ENCODE peak calls at places on chromosomes 12 and 14, in five cellular contexts. One of them, this sample, is unnamed.

GRCh38 chr14:71533396-71533795 is 398.8 kb upstream of the RGS6 start:
- DNase-seq in uterus: no peak
- DNase-seq in upper lobe of right lung: no peak
- DNase-seq in astrocyte of the spinal cord: peak
- DNase-seq in fibroblast of the aortic adventitia: peak
- DNase-seq in this sample: no peak

GRCh38 chr12:112844814-112845565 is 53.4 kb downstream of the RPH3A start:
- DNase-seq in uterus: no peak
- DNase-seq in upper lobe of right lung: no peak
- DNase-seq in astrocyte of the spinal cord: no peak
- DNase-seq in fibroblast of the aortic adventitia: no peak
- DNase-seq in this sample: no peak

GRCh38 chr12:80979821-80980220 is 42.1 kb upstream of the LIN7A start:
- DNase-seq in uterus: no peak
- DNase-seq in upper lobe of right lung: no peak
- DNase-seq in astrocyte of the spinal cord: no peak
- DNase-seq in fibroblast of the aortic adventitia: no peak
- DNase-seq in this sample: no peak

GRCh38 chr14:100619382-100620305 is 32.4 kb upstream of the BEGAIN start:
- DNase-seq in uterus: no peak
- DNase-seq in upper lobe of right lung: peak
- DNase-seq in astrocyte of the spinal cord: no peak
- DNase-seq in fibroblast of the aortic adventitia: no peak
- DNase-seq in this sample: no peak

GRCh38 chr14:91509083-91509877 is 830 bp downstream of the PPP4R3A start:
- DNase-seq in uterus: peak
- DNase-seq in upper lobe of right lung: peak
- DNase-seq in astrocyte of the spinal cord: no peak
- DNase-seq in fibroblast of the aortic adventitia: peak
- DNase-seq in this sample: peak

GRCh38 chr12:104736307-104736706 is 221.8 kb downstream of the SLC41A2 start:
- DNase-seq in uterus: no peak
- DNase-seq in upper lobe of right lung: no peak
- DNase-seq in astrocyte of the spinal cord: peak
- DNase-seq in fibroblast of the aortic adventitia: peak
- DNase-seq in this sample: no peak

GRCh38 chr14:97723834-97724770 is 926.9 kb downstream of the VRK1 start:
- DNase-seq in uterus: no peak
- DNase-seq in upper lobe of right lung: no peak
- DNase-seq in astrocyte of the spinal cord: no peak
- DNase-seq in fibroblast of the aortic adventitia: no peak
- DNase-seq in this sample: no peak

GRCh38 chr12:121227294-121227693 is 17.4 kb downstream of the P2RX4 start:
- DNase-seq in uterus: no peak
- DNase-seq in upper lobe of right lung: peak
- DNase-seq in astrocyte of the spinal cord: no peak
- DNase-seq in fibroblast of the aortic adventitia: no peak
- DNase-seq in this sample: peak

GRCh38 chr14:56099081-56099797 is 19.0 kb upstream of the PELI2 start:
- DNase-seq in uterus: no peak
- DNase-seq in upper lobe of right lung: no peak
- DNase-seq in astrocyte of the spinal cord: no peak
- DNase-seq in fibroblast of the aortic adventitia: peak
- DNase-seq in this sample: no peak

GRCh38 chr12:53844989-53845836 is 93.4 kb upstream of the HOXC13 start:
- DNase-seq in uterus: no peak
- DNase-seq in upper lobe of right lung: no peak
- DNase-seq in astrocyte of the spinal cord: no peak
- DNase-seq in fibroblast of the aortic adventitia: peak
- DNase-seq in this sample: no peak

GRCh38 chr14:105305350-105305749 is 4.5 kb upstream of the BRF1 start:
- DNase-seq in uterus: no peak
- DNase-seq in upper lobe of right lung: no peak
- DNase-seq in astrocyte of the spinal cord: no peak
- DNase-seq in fibroblast of the aortic adventitia: no peak
- DNase-seq in this sample: no peak

GRCh38 chr12:57896437-57897201 is 44.7 kb upstream of the ATP23 start:
- DNase-seq in uterus: peak
- DNase-seq in upper lobe of right lung: peak
- DNase-seq in astrocyte of the spinal cord: peak
- DNase-seq in fibroblast of the aortic adventitia: peak
- DNase-seq in this sample: no peak

GRCh38 chr12:60148109-60148508 is 552.3 kb downstream of the SLC16A7 start:
- DNase-seq in uterus: no peak
- DNase-seq in upper lobe of right lung: no peak
- DNase-seq in astrocyte of the spinal cord: peak
- DNase-seq in fibroblast of the aortic adventitia: peak
- DNase-seq in this sample: no peak

GRCh38 chr14:105537580-105538474 is 11.4 kb downstream of the TMEM121 start:
- DNase-seq in uterus: peak
- DNase-seq in upper lobe of right lung: peak
- DNase-seq in astrocyte of the spinal cord: no peak
- DNase-seq in fibroblast of the aortic adventitia: no peak
- DNase-seq in this sample: peak

GRCh38 chr14:100336618-100337530 is 13.7 kb downstream of the SLC25A47 start:
- DNase-seq in uterus: peak
- DNase-seq in upper lobe of right lung: peak
- DNase-seq in astrocyte of the spinal cord: no peak
- DNase-seq in fibroblast of the aortic adventitia: no peak
- DNase-seq in this sample: peak

GRCh38 chr12:126510630-126511029 is 1445.4 kb downstream of the AACS start:
- DNase-seq in uterus: no peak
- DNase-seq in upper lobe of right lung: no peak
- DNase-seq in astrocyte of the spinal cord: no peak
- DNase-seq in fibroblast of the aortic adventitia: no peak
- DNase-seq in this sample: no peak

GRCh38 chr12:105773501-105773900 is 365.3 kb downstream of the NUAK1 start:
- DNase-seq in uterus: peak
- DNase-seq in upper lobe of right lung: no peak
- DNase-seq in astrocyte of the spinal cord: no peak
- DNase-seq in fibroblast of the aortic adventitia: no peak
- DNase-seq in this sample: no peak

GRCh38 chr14:103067231-103067954 is 10.0 kb upstream of the CDC42BPB start:
- DNase-seq in uterus: no peak
- DNase-seq in upper lobe of right lung: no peak
- DNase-seq in astrocyte of the spinal cord: no peak
- DNase-seq in fibroblast of the aortic adventitia: peak
- DNase-seq in this sample: no peak
- TF ChIP-seq CTCF in uterus: no peak
- TF ChIP-seq CTCF in upper lobe of right lung: no peak
- TF ChIP-seq CTCF in astrocyte of the spinal cord: no peak
- TF ChIP-seq CTCF in fibroblast of the aortic adventitia: no peak
- TF ChIP-seq CTCF in this sample: no peak

GRCh38 chr14:30445852-30446251 is 113.1 kb upstream of the G2E3 start:
- DNase-seq in uterus: no peak
- DNase-seq in upper lobe of right lung: no peak
- DNase-seq in astrocyte of the spinal cord: no peak
- DNase-seq in fibroblast of the aortic adventitia: no peak
- DNase-seq in this sample: no peak

GRCh38 chr14:30444451-30444850 is 114.5 kb upstream of the G2E3 start:
- DNase-seq in uterus: no peak
- DNase-seq in upper lobe of right lung: no peak
- DNase-seq in astrocyte of the spinal cord: no peak
- DNase-seq in fibroblast of the aortic adventitia: no peak
- DNase-seq in this sample: no peak

GRCh38 chr14:30445394-30445793 is 113.6 kb upstream of the G2E3 start:
- DNase-seq in uterus: no peak
- DNase-seq in upper lobe of right lung: no peak
- DNase-seq in astrocyte of the spinal cord: no peak
- DNase-seq in fibroblast of the aortic adventitia: no peak
- DNase-seq in this sample: no peak

GRCh38 chr14:30440986-30441385 is 118.0 kb upstream of the G2E3 start:
- DNase-seq in uterus: no peak
- DNase-seq in upper lobe of right lung: no peak
- DNase-seq in astrocyte of the spinal cord: no peak
- DNase-seq in fibroblast of the aortic adventitia: no peak
- DNase-seq in this sample: no peak

GRCh38 chr14:30443368-30444007 is 115.5 kb upstream of the G2E3 start:
- DNase-seq in uterus: no peak
- DNase-seq in upper lobe of right lung: no peak
- DNase-seq in astrocyte of the spinal cord: peak
- DNase-seq in fibroblast of the aortic adventitia: peak
- DNase-seq in this sample: peak
- TF ChIP-seq CTCF in uterus: no peak
- TF ChIP-seq CTCF in upper lobe of right lung: peak
- TF ChIP-seq CTCF in astrocyte of the spinal cord: peak
- TF ChIP-seq CTCF in fibroblast of the aortic adventitia: peak
- TF ChIP-seq CTCF in this sample: peak

GRCh38 chr14:76708028-76708427 is 53.2 kb upstream of the VASH1 start:
- DNase-seq in uterus: no peak
- DNase-seq in upper lobe of right lung: no peak
- DNase-seq in astrocyte of the spinal cord: no peak
- DNase-seq in fibroblast of the aortic adventitia: no peak
- DNase-seq in this sample: no peak

GRCh38 chr14:76715102-76715926 is 46.0 kb upstream of the VASH1 start:
- DNase-seq in uterus: no peak
- DNase-seq in upper lobe of right lung: no peak
- DNase-seq in astrocyte of the spinal cord: no peak
- DNase-seq in fibroblast of the aortic adventitia: peak
- DNase-seq in this sample: no peak

GRCh38 chr14:76706811-76707210 is 54.5 kb upstream of the VASH1 start:
- DNase-seq in uterus: no peak
- DNase-seq in upper lobe of right lung: no peak
- DNase-seq in astrocyte of the spinal cord: no peak
- DNase-seq in fibroblast of the aortic adventitia: no peak
- DNase-seq in this sample: no peak

GRCh38 chr14:76708771-76709170 is 52.5 kb upstream of the VASH1 start:
- DNase-seq in uterus: no peak
- DNase-seq in upper lobe of right lung: no peak
- DNase-seq in astrocyte of the spinal cord: no peak
- DNase-seq in fibroblast of the aortic adventitia: no peak
- DNase-seq in this sample: no peak

GRCh38 chr14:76710093-76711010 is 50.9 kb upstream of the VASH1 start:
- DNase-seq in uterus: no peak
- DNase-seq in upper lobe of right lung: no peak
- DNase-seq in astrocyte of the spinal cord: peak
- DNase-seq in fibroblast of the aortic adventitia: peak
- DNase-seq in this sample: peak
- TF ChIP-seq CTCF in uterus: peak
- TF ChIP-seq CTCF in upper lobe of right lung: peak
- TF ChIP-seq CTCF in astrocyte of the spinal cord: peak
- TF ChIP-seq CTCF in fibroblast of the aortic adventitia: peak
- TF ChIP-seq CTCF in this sample: peak

GRCh38 chr14:73752297-73752992 is 38.3 kb upstream of the PNMA1 start:
- DNase-seq in uterus: peak
- DNase-seq in upper lobe of right lung: peak
- DNase-seq in astrocyte of the spinal cord: peak
- DNase-seq in fibroblast of the aortic adventitia: peak
- DNase-seq in this sample: no peak
- TF ChIP-seq CTCF in uterus: no peak
- TF ChIP-seq CTCF in upper lobe of right lung: peak
- TF ChIP-seq CTCF in astrocyte of the spinal cord: peak
- TF ChIP-seq CTCF in fibroblast of the aortic adventitia: peak
- TF ChIP-seq CTCF in this sample: peak

GRCh38 chr12:7101047-7101693 is 7.8 kb downstream of the C1RL start:
- DNase-seq in uterus: no peak
- DNase-seq in upper lobe of right lung: peak
- DNase-seq in astrocyte of the spinal cord: no peak
- DNase-seq in fibroblast of the aortic adventitia: peak
- DNase-seq in this sample: no peak

GRCh38 chr12:7102582-7102981 is 6.4 kb downstream of the C1RL start:
- DNase-seq in uterus: no peak
- DNase-seq in upper lobe of right lung: no peak
- DNase-seq in astrocyte of the spinal cord: no peak
- DNase-seq in fibroblast of the aortic adventitia: no peak
- DNase-seq in this sample: no peak

GRCh38 chr12:7099290-7099996 is 7.2 kb upstream of the C1R start:
- DNase-seq in uterus: no peak
- DNase-seq in upper lobe of right lung: peak
- DNase-seq in astrocyte of the spinal cord: no peak
- DNase-seq in fibroblast of the aortic adventitia: no peak
- DNase-seq in this sample: no peak

GRCh38 chr12:7101694-7102131 is 7.3 kb downstream of the C1RL start:
- DNase-seq in uterus: no peak
- DNase-seq in upper lobe of right lung: peak
- DNase-seq in astrocyte of the spinal cord: no peak
- DNase-seq in fibroblast of the aortic adventitia: no peak
- DNase-seq in this sample: no peak

DNA sequence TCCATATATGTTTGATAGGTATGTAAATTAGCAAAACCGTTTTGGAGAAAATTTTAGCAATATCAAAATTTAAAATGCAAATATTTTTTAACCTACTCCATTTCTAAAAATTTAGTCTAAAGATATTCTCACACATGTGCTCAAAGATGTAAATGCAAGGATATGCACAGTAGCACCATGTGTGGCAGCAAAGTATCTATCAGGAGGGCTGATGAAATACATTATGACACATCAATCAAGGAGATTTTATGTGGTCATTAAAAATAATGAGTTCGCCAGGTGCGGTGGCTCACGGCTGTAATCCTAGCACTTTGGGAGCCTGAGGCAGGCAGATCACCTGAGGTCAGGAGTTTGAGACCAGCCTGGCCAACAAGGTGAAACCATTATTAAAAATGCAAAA is 8.0 kb upstream of the C1R start:
- DNase-seq in uterus: no peak
- DNase-seq in upper lobe of right lung: no peak
- DNase-seq in astrocyte of the spinal cord: no peak
- DNase-seq in fibroblast of the aortic adventitia: no peak
- DNase-seq in this sample: no peak
- TF ChIP-seq CTCF in uterus: no peak
- TF ChIP-seq CTCF in upper lobe of right lung: no peak
- TF ChIP-seq CTCF in astrocyte of the spinal cord: no peak
- TF ChIP-seq CTCF in fibroblast of the aortic adventitia: no peak
- TF ChIP-seq CTCF in this sample: no peak

GRCh38 chr14:30581283-30581625 is 22.3 kb downstream of the G2E3 start:
- DNase-seq in uterus: no peak
- DNase-seq in upper lobe of right lung: no peak
- DNase-seq in astrocyte of the spinal cord: no peak
- DNase-seq in fibroblast of the aortic adventitia: no peak
- DNase-seq in this sample: no peak
- TF ChIP-seq CTCF in uterus: no peak
- TF ChIP-seq CTCF in upper lobe of right lung: no peak
- TF ChIP-seq CTCF in astrocyte of the spinal cord: no peak
- TF ChIP-seq CTCF in fibroblast of the aortic adventitia: no peak
- TF ChIP-seq CTCF in this sample: no peak

GRCh38 chr12:11622774-11623375 is 26.6 kb upstream of the ETV6 start:
- DNase-seq in uterus: no peak
- DNase-seq in upper lobe of right lung: no peak
- DNase-seq in astrocyte of the spinal cord: no peak
- DNase-seq in fibroblast of the aortic adventitia: no peak
- DNase-seq in this sample: peak
- TF ChIP-seq CTCF in uterus: no peak
- TF ChIP-seq CTCF in upper lobe of right lung: peak
- TF ChIP-seq CTCF in astrocyte of the spinal cord: peak
- TF ChIP-seq CTCF in fibroblast of the aortic adventitia: no peak
- TF ChIP-seq CTCF in this sample: peak